ENCODE peak calls at places on chromosomes 6 and 20, in nine cellular contexts. S is astrocyte, F is OCI-LY7, C is fibroblast of pulmonary artery, M is heart left ventricle, P is heart right ventricle, L is body of pancreas, I is left lung, E is transverse colon. T is an unnamed sample.

GRCh38 chr6:50851269-50851847 is 32.7 kb downstream of the TFAP2B start:
- DNase-seq in I (no peak), M (no peak), S (no peak), E (no peak), F (no peak), L (no peak), P (no peak), C (no peak), T (no peak)

GRCh38 chr6:6008648-6009421 is 2.1 kb upstream of the NRN1 start:
- DNase-seq in E (peak), I (peak), C (no peak), L (peak), S (no peak), F (peak), M (peak), P (peak), T (peak)

GRCh38 chr6:30075094-30075986 is at the start of gene RNF39:
- DNase-seq in S (no peak), L (no peak), M (no peak), P (no peak), C (no peak), I (peak), E (peak), F (no peak), T (no peak)

GRCh38 chr20:31496761-31497295 is 17.4 kb upstream of the HM13 start:
- DNase-seq in L (peak), M (peak), E (peak), C (peak), I (peak), F (no peak), S (no peak), P (peak), T (no peak)

GRCh38 chr6:53945765-53946407 is 151.1 kb downstream of the LRRC1 start:
- DNase-seq in E (no peak), F (no peak), C (no peak), S (no peak), M (no peak), L (no peak), P (no peak), I (peak), T (no peak)

GRCh38 chr20:3276400-3277015 is 37.5 kb upstream of the SLC4A11 start:
- DNase-seq in S (no peak), F (peak), I (no peak), M (no peak), E (no peak), L (no peak), C (peak), P (no peak), T (peak)

GRCh38 chr6:157158456-157158855 is 164.9 kb downstream of the TMEM242 start:
- DNase-seq in I (no peak), E (no peak), L (no peak), F (no peak), S (no peak), C (no peak), M (no peak), P (no peak), T (no peak)

GRCh38 chr20:49399329-49399728 is 83.1 kb downstream of the KCNB1 start:
- DNase-seq in C (peak), L (no peak), F (no peak), I (no peak), E (no peak), S (no peak), P (no peak), M (peak), T (no peak)

GRCh38 chr6:54040545-54040944 is 70.7 kb upstream of the MLIP start:
- DNase-seq in S (no peak), C (no peak), I (no peak), L (no peak), P (no peak), F (no peak), E (no peak), M (no peak), T (no peak)

GRCh38 chr6:10837009-10837691 is 1.2 kb downstream of the MAK start:
- DNase-seq in M (peak), F (no peak), L (peak), I (peak), E (peak), P (peak), S (no peak), C (peak), T (no peak)

GRCh38 chr6:38796850-38797249 is 81.7 kb downstream of the DNAH8 start:
- DNase-seq in P (no peak), I (no peak), C (no peak), F (no peak), E (no peak), M (no peak), S (no peak), L (peak), T (no peak)

GRCh38 chr6:54879188-54879985 is 32.8 kb downstream of the FAM83B start:
- DNase-seq in L (no peak), S (no peak), P (no peak), F (no peak), C (no peak), M (no peak), I (no peak), E (no peak), T (no peak)

GRCh38 chr6:169864148-169865030 is 113.0 kb downstream of the ERMARD start:
- DNase-seq in C (no peak), M (no peak), I (peak), P (no peak), S (no peak), F (peak), E (peak), L (no peak), T (peak)

GRCh38 chr6:16343593-16343992 is 105.2 kb downstream of the GMPR start:
- DNase-seq in E (no peak), L (no peak), S (peak), F (no peak), P (no peak), M (no peak), C (no peak), I (no peak), T (no peak)

GRCh38 chr20:60752741-60753420 is 499.2 kb upstream of the CDH4 start:
- DNase-seq in P (no peak), E (no peak), L (no peak), F (no peak), M (no peak), C (no peak), S (no peak), I (no peak), T (no peak)

GRCh38 chr6:31945507-31946369 is at the start of gene CFB:
- DNase-seq in P (peak), S (peak), M (peak), I (peak), F (no peak), E (peak), L (peak), C (peak), T (no peak)

GRCh38 chr20:25087186-25087929 is 5.4 kb upstream of the VSX1 start:
- DNase-seq in L (no peak), C (no peak), I (no peak), E (no peak), P (no peak), F (no peak), M (no peak), S (no peak), T (no peak)

GRCh38 chr20:44336725-44337380 is at the start of gene R3HDML:
- DNase-seq in L (no peak), S (no peak), I (no peak), M (no peak), F (no peak), E (no peak), P (no peak), C (no peak), T (no peak)

GRCh38 chr20:23626040-23626620 is 11.6 kb downstream of the CST3 start:
- DNase-seq in F (no peak), E (peak), M (no peak), C (no peak), I (no peak), P (no peak), S (no peak), L (no peak), T (peak)

GRCh38 chr20:20743511-20744169 is 31.2 kb upstream of the RALGAPA2 start:
- DNase-seq in S (peak), F (no peak), P (peak), L (peak), I (no peak), E (peak), C (peak), M (peak), T (no peak)

GRCh38 chr20:3678893-3679720 is 2.7 kb downstream of the ADAM33 start:
- DNase-seq in L (no peak), F (no peak), P (no peak), E (no peak), I (no peak), S (no peak), M (no peak), C (no peak), T (no peak)

GRCh38 chr20:16017656-16018055 is 555.6 kb downstream of the KIF16B start:
- DNase-seq in I (no peak), S (no peak), E (no peak), F (no peak), M (no peak), L (no peak), P (no peak), C (no peak), T (no peak)

GRCh38 chr6:53879608-53880007 is 84.8 kb downstream of the LRRC1 start:
- DNase-seq in L (no peak), F (no peak), M (no peak), I (no peak), C (no peak), S (no peak), P (no peak), E (no peak), T (no peak)

GRCh38 chr20:32464401-32465091 is 106.4 kb downstream of the ASXL1 start:
- DNase-seq in P (no peak), E (no peak), S (no peak), F (no peak), C (no peak), L (no peak), I (peak), M (no peak), T (no peak)

GRCh38 chr6:56223995-56224394 is 23.4 kb downstream of the COL21A1 start:
- DNase-seq in P (no peak), S (peak), I (no peak), L (no peak), C (no peak), E (no peak), M (no peak), F (no peak), T (no peak)

GRCh38 chr6:80425089-80425823 is 318.8 kb downstream of the BCKDHB start:
- DNase-seq in P (no peak), C (peak), F (no peak), M (no peak), L (no peak), I (no peak), S (peak), E (no peak), T (no peak)

GRCh38 chr6:26157150-26157837 is 70.1 kb downstream of the HFE start:
- DNase-seq in P (peak), F (peak), E (peak), S (no peak), L (peak), C (no peak), M (peak), I (no peak), T (peak)

GRCh38 chr20:45008521-45009049 is 42.3 kb downstream of the STK4 start:
- DNase-seq in E (no peak), M (no peak), C (no peak), I (no peak), S (peak), F (no peak), P (no peak), L (no peak), T (no peak)

GRCh38 chr20:57910716-57911115 is 200.9 kb upstream of the PMEPA1 start:
- DNase-seq in S (no peak), I (no peak), E (no peak), M (no peak), P (no peak), L (no peak), C (no peak), F (no peak), T (no peak)

GRCh38 chr6:28400122-28400451 is 540 bp upstream of the ZSCAN12 start:
- DNase-seq in E (no peak), S (no peak), M (no peak), I (no peak), P (no peak), L (no peak), F (no peak), C (no peak), T (no peak)

GRCh38 chr20:51009303-51010042 is 13.4 kb downstream of the KCNG1 start:
- DNase-seq in M (no peak), I (no peak), S (no peak), E (no peak), C (no peak), L (no peak), P (no peak), F (no peak), T (no peak)

DNA sequence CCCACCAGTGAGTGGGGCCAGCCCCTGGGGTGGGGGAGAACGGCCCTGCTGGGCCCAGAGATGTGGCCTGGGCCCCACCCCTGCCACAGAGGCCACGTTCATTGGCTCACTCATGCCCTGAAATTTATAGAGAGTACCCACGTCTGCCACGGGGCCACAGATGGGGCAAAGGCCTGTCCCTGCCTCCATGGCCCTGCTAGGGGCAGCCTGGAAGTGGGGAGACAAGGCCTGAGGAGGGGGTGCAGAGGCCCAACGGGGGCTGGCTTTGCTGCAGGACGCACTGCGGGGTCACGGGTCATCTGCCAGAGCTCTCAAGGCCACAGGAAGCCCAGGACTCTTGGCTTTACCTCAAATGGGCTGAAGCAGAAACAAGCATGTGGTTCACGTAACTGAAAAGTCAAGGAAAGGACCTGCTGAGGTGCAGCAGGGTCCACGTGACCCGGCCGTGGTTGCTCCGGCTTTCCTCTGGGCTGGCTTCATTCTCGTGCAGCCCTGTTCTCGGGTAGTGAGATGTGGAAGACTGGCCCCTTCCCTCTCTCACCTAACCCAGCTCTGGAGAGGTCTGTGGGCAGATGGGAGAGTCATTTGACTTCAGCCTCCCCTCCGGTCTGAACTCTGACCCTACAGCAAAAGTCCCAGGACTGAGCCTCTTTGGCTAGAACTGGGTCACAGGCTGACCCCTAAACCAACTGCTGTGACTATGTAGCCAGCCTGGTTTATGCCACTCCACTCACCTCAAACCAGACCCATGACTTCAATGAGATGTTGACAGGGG is 1.1 kb upstream of the OSBPL2 start:
- DNase-seq in P (peak), M (no peak), E (no peak), L (no peak), I (peak), C (no peak), F (no peak), S (no peak), T (no peak)
- H3K4me3 ChIP-seq in P (peak), M (no peak), E (no peak), L (no peak), I (peak), C (no peak), F (peak), S (no peak), T (no peak)

DNA sequence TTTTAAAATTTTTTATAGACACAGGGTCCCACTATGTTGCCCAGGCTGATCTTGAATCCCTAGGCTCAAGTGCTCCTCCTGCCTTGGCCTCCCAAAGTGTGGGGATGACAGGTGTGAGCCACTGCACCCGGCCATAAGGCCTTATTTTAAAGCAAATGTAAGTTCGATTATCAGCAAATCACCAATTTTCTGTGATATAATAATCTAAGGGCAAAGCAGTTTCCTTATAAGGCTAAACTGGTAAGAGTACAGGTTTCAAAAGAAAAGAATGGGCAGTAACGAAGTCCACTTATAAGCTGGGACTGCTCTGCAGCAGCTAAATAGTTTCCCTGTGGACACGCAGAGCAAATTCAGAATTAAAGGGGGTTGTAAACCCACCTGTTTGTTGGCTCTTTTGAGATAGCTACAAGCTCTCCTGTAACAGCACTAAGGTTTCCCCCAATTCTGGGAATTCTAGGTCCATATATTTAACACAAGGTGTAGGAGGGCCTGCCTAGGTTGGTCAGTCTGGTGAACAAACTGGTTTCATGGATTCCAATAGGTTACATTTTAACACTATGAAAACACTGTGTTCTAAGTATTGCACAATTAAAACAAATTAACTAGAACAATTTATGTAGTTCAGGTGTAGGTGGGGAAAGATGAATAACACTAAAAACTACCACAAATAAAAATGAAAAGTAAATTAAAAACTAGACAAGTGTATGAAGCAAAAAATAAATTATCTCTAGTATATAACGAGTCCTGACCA is 26.3 kb downstream of the LHFPL5 start:
- DNase-seq in F (no peak), E (no peak), M (no peak), I (no peak), L (no peak), P (no peak), C (no peak), S (no peak), T (no peak)
- TF ChIP-seq CTCF in F (no peak), E (no peak), M (no peak), I (no peak), L (no peak), P (no peak), C (no peak), S (no peak), T (no peak)

GRCh38 chr20:35276408-35276807 is 1.5 kb downstream of the MMP24OS start:
- DNase-seq in E (no peak), P (no peak), M (no peak), S (no peak), C (no peak), F (no peak), I (no peak), L (no peak), T (no peak)
- H3K4me3 ChIP-seq in E (no peak), P (peak), M (no peak), S (peak), C (peak), F (peak), I (peak), L (no peak), T (peak)

DNA sequence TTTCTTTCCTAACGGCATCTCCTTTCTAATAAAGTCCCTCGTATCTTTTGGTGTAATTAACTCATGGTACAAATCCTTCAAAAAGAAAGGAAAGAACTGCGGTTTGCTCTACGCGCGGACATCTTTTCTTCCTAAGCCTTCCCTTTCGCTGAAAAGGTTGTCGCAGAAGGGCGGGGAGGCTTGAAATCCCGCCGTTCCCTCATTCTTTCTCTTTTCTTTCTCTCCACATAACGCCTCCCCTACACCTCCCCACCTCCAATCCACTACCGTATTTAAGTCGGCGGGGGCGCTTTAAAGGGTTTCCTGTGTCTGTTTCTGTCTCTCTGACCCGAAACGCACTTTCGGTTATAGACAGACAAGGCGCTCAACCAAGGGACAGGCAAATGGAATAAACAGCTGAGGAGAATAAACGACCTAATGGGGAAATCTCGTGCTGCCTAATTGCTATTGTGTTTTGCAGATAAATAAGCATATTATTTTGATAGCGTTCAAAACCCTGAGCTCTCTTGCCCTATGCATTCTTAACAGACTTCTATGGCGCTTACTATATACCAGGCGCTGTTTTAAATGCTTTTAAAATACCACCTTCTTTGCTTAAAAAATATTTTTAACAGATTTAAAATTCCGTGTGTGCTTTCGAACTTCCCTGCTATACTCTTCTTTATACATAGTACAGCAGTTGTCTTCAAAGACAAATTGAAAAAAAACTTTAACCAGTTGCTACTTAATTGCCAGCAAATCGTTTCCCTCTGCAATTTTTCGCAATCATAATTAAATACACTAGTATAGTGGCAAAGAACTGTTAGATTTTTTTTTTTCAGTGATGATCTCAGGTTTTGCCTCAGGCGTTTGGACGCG is 2.5 kb upstream of the HEY2 start:
- DNase-seq in P (peak), C (peak), F (peak), I (no peak), L (peak), M (peak), E (peak), S (peak), T (peak)
- TF ChIP-seq CTCF in P (no peak), C (no peak), F (no peak), I (no peak), L (no peak), M (no peak), E (no peak), S (peak), T (no peak)

GRCh38 chr6:159789377-159790148 is at the start of gene TCP1:
- DNase-seq in I (peak), P (peak), F (peak), L (peak), C (peak), S (peak), E (peak), M (peak), T (peak)

GRCh38 chr6:159790947-159791598 is 806 bp downstream of the MRPL18 start:
- DNase-seq in M (no peak), C (no peak), L (no peak), F (peak), P (no peak), I (no peak), E (peak), S (no peak), T (peak)

GRCh38 chr6:159790149-159790946 is at the start of gene MRPL18:
- DNase-seq in M (peak), C (peak), I (peak), P (peak), E (peak), S (peak), L (peak), F (peak), T (peak)

GRCh38 chr6:159788757-159789376 is 535 bp downstream of the TCP1 start:
- DNase-seq in I (peak), S (peak), P (peak), M (peak), L (peak), C (peak), E (peak), F (peak), T (peak)

GRCh38 chr6:159788276-159788675 is 1.1 kb downstream of the TCP1 start:
- DNase-seq in M (no peak), S (no peak), E (no peak), C (no peak), L (no peak), P (no peak), I (no peak), F (peak), T (peak)
- H3K4me3 ChIP-seq in M (peak), S (peak), E (peak), C (peak), L (peak), P (peak), I (peak), F (peak), T (peak)

GRCh38 chr6:42217165-42217522 is 517 bp downstream of the MRPS10 start:
- DNase-seq in E (no peak), I (no peak), F (peak), M (no peak), L (no peak), C (no peak), S (no peak), P (no peak), T (no peak)

GRCh38 chr6:42222450-42222849 is 4.8 kb upstream of the MRPS10 start:
- DNase-seq in F (no peak), M (no peak), E (no peak), S (no peak), P (no peak), I (no peak), L (no peak), C (no peak), T (no peak)

GRCh38 chr6:42221546-42221945 is 3.9 kb upstream of the MRPS10 start:
- DNase-seq in L (no peak), E (no peak), I (no peak), P (no peak), F (no peak), S (no peak), C (no peak), M (no peak), T (no peak)

GRCh38 chr6:42220754-42221153 is 3.1 kb upstream of the MRPS10 start:
- DNase-seq in M (no peak), F (no peak), C (no peak), I (no peak), E (no peak), P (no peak), L (no peak), S (no peak), T (no peak)

GRCh38 chr6:42217523-42218367 is at the start of gene MRPS10:
- DNase-seq in E (peak), F (peak), C (peak), M (peak), P (peak), I (peak), S (peak), L (peak), T (peak)
- TF ChIP-seq CTCF in E (no peak), F (no peak), C (no peak), M (no peak), P (no peak), I (no peak), S (no peak), L (no peak), T (no peak)

T was measured in GM12865.